ENCODE peak calls at places on chromosomes 1 and 21, in five cellular contexts. Z is neuronal stem cell, C is trophoblast cell, P is IMR-90, W is H1. Q is an unnamed sample.

GRCh38 chr1:36557041-36558000 is 74.6 kb upstream of the CSF3R start:
- DNase-seq in Z (no peak), C (no peak), P (no peak), W (no peak), Q (no peak)

GRCh38 chr1:163820190-163820589 is 498.4 kb downstream of the NUF2 start:
- DNase-seq in Z (no peak), C (no peak), P (no peak), W (no peak), Q (no peak)

GRCh38 chr21:44334637-44335030 is 4.6 kb downstream of the CFAP410 start:
- DNase-seq in Z (no peak), C (no peak), P (no peak), W (no peak), Q (no peak)

GRCh38 chr21:20459838-20460237 is 538.4 kb upstream of the NCAM2 start:
- DNase-seq in Z (no peak), C (no peak), P (no peak), W (no peak), Q (no peak)

GRCh38 chr1:81834921-81835698 is 34.4 kb downstream of the ADGRL2 start:
- DNase-seq in Z (no peak), C (no peak), P (peak; percentile 46), W (no peak), Q (no peak)

GRCh38 chr1:28002600-28002999 is 42.8 kb downstream of the XKR8 start:
- DNase-seq in Z (no peak), C (peak; percentile 45), P (no peak), W (no peak), Q (no peak)

GRCh38 chr21:44049182-44049581 is 37.1 kb downstream of the TRAPPC10 start:
- DNase-seq in Z (no peak), C (no peak), P (no peak), W (no peak), Q (no peak)

GRCh38 chr1:233269656-233270055 is 25.9 kb downstream of the PCNX2 start:
- DNase-seq in Z (no peak), C (no peak), P (peak; percentile 73), W (no peak), Q (no peak)

GRCh38 chr1:201648911-201649775 is 110.2 kb downstream of the NAV1 start:
- DNase-seq in Z (peak; percentile 29), C (no peak), P (peak; percentile 40), W (peak; percentile 75), Q (peak; percentile 69)

GRCh38 chr1:201648066-201648910 is 109.4 kb downstream of the NAV1 start:
- DNase-seq in Z (peak; percentile 39), C (no peak), P (peak; percentile 75), W (peak; percentile 71), Q (peak; percentile 68)

GRCh38 chr1:201650608-201650933 is 111.6 kb downstream of the NAV1 start:
- DNase-seq in Z (no peak), C (peak; percentile 23), P (no peak), W (no peak), Q (no peak)

GRCh38 chr1:201652180-201652579 is 113.3 kb downstream of the NAV1 start:
- DNase-seq in Z (no peak), C (no peak), P (no peak), W (no peak), Q (no peak)

DNA sequence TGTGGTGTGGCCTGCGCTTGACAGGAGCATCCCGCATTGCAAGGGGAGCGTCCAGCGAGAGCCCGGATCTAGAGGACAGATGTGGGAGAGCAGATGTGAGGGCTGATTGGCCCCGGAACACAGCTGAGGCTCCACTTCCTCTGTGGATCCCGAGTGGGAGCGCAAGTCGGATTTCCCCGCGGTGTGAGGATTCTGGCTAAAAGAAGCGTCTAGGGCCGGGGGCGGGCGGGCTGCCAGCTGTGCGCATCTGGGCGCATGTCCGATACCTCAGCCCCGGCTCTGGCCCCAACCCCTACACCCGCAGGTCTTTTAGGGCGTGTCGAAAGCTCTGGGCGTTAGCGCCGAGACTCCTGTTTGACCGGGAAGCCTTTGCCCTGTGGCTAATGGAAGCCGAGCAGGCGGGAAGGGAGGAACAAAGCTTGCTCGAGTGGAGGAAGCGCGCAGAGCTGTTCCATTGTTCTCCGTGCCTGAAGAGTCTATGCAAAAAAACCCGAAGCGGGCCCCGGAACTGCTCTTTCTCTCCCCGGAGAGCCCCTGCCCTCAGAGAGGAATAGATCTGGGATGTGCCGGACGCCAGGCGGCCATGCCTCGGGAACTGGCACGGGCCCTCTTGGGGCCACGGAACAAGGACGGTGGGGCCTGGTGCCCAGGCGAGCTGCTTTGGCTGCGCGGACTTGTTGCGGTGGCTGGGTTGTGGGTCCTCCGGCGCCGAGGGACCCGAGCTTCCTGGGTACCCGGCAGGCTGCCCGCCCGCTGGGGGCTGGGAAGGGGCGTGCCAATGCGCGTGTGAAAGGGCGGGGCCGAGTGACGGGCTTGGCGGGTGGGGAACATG is 111.1 kb downstream of the NAV1 start:
- DNase-seq in Z (peak; percentile 56), C (peak; percentile 89), P (peak; percentile 70), W (peak; percentile 90), Q (peak; percentile 81)
- H3K4me2 ChIP-seq in Z (peak overlapping the region; percentile 95), C (peak overlapping the region; percentile 88), P (peak overlapping the region; percentile 87), W (peak overlapping the region; percentile 97), Q (peak overlapping the region; percentile 32)

GRCh38 chr1:109932232-109932631 is 21.6 kb downstream of the CSF1 start:
- DNase-seq in Z (no peak), C (no peak), P (no peak), W (no peak), Q (no peak)
- H2BK120ac ChIP-seq in Z (no peak overlapping the region), C (no peak overlapping the region), P (no peak overlapping the region), W (peak overlapping the region; percentile 18), Q (no peak overlapping the region)

GRCh38 chr1:180525696-180526000 is 23.3 kb upstream of the ACBD6 start:
- DNase-seq in Z (no peak), C (peak; percentile 47), P (peak; percentile 20), W (no peak), Q (no peak)
- H3K4me2 ChIP-seq in Z (no peak overlapping the region), C (no peak overlapping the region), P (no peak overlapping the region), W (no peak overlapping the region), Q (no peak overlapping the region)

GRCh38 chr1:220527279-220528048 is 472 bp upstream of the MARK1 start:
- DNase-seq in Z (peak; percentile 18), C (peak; percentile 24), P (no peak), W (peak; percentile 58), Q (peak; percentile 55)
- H2BK120ac ChIP-seq in Z (no peak overlapping the region), C (peak overlapping the region; percentile 86), P (no peak overlapping the region), W (no peak overlapping the region), Q (no peak overlapping the region)

DNA sequence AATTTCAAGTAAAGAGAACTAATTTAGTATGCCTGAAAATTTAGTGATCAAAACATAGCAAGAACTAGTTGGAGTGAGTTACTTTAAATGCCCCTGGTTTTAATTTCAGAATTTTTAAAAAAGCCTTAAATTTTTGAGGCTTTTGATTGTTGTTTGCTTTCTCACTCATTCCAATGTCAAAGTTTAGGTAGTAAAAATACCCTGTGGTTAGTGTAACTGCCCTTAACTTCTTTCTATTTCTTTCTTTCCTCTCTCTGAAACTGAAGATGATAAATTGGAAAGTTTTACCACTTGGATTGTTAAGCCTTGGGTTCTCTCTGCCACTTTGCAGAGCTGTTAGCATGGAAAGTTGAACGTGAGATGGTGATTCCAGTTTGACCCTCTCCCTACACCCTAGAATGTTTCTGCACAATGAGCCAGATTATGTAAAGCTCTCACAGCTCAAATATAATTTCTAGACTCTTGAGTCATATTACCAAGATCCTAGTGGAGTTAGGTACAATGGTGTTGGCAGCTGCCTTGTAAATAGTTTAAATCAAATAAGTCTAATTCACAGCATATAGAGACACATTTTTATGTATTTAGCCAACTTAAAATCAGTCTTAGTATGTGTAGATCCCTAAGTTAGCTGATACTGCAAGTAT is 192.4 kb upstream of the SGIP1 start:
- DNase-seq in Z (no peak), C (no peak), P (no peak), W (no peak), Q (no peak)
- H3K4me2 ChIP-seq in Z (no peak overlapping the region), C (no peak overlapping the region), P (peak overlapping the region; percentile 55), W (no peak overlapping the region), Q (no peak overlapping the region)

DNA sequence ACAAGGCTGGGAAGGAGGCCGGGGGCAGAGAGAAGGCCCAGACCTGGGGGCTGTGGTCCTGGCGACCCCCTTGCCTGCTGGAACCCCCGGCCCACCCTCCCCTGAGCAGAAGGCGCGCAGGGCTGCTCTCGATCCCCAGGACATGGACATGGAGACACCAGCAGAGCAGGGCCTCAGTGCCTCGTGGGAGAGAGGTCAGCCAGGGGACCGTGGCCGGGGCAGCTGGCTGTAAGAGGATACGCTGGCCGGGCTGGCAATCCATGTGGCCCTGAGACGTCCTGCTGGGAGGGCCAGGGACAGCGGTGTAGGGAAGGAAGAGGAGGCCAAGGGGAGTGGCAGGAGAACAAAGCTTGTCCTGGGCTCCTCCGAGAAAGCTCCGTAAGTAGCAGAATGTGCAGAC is 132.2 kb downstream of the CASZ1 start:
- DNase-seq in Z (peak; percentile 66), C (no peak), P (no peak), W (no peak), Q (no peak)
- H2BK120ac ChIP-seq in Z (no peak overlapping the region), C (no peak overlapping the region), P (no peak overlapping the region), W (no peak overlapping the region), Q (no peak overlapping the region)

GRCh38 chr1:221716713-221717490 is 25.0 kb downstream of the DUSP10 start:
- DNase-seq in Z (no peak), C (no peak), P (no peak), W (no peak), Q (peak; percentile 30)

GRCh38 chr1:221715321-221716169 is 26.3 kb downstream of the DUSP10 start:
- DNase-seq in Z (no peak), C (no peak), P (peak; percentile 77), W (no peak), Q (peak; percentile 89)

GRCh38 chr1:221712776-221713431 is 29.0 kb downstream of the DUSP10 start:
- DNase-seq in Z (no peak), C (peak; percentile 68), P (no peak), W (no peak), Q (no peak)

GRCh38 chr1:221712198-221712684 is 29.6 kb downstream of the DUSP10 start:
- DNase-seq in Z (no peak), C (peak; percentile 79), P (peak; percentile 99), W (no peak), Q (no peak)

GRCh38 chr1:221714227-221715116 is 27.4 kb downstream of the DUSP10 start:
- DNase-seq in Z (no peak), C (no peak), P (no peak), W (no peak), Q (peak; percentile 68)
- H3K4me2 ChIP-seq in Z (no peak overlapping the region), C (no peak overlapping the region), P (peak overlapping the region; percentile 10), W (peak overlapping the region; percentile 13), Q (no peak overlapping the region)

GRCh38 chr1:41341756-41342562 is 19.3 kb upstream of the FOXO6 start:
- DNase-seq in Z (no peak), C (peak; percentile 52), P (no peak), W (no peak), Q (peak; percentile 96)
- H2BK120ac ChIP-seq in Z (no peak overlapping the region), C (peak overlapping the region; percentile 55), P (no peak overlapping the region), W (no peak overlapping the region), Q (no peak overlapping the region)

GRCh38 chr1:206895837-206896242 is 1.4 kb upstream of the IL24 start:
- DNase-seq in Z (no peak), C (peak; percentile 18), P (peak; percentile 68), W (no peak), Q (no peak)

GRCh38 chr1:206897175-206897574 is at the start of gene IL24:
- DNase-seq in Z (no peak), C (no peak), P (no peak), W (no peak), Q (no peak)

GRCh38 chr1:206893380-206893779 is 3.9 kb upstream of the IL24 start:
- DNase-seq in Z (no peak), C (no peak), P (no peak), W (no peak), Q (no peak)

GRCh38 chr1:206896261-206896660 is 982 bp upstream of the IL24 start:
- DNase-seq in Z (no peak), C (no peak), P (no peak), W (no peak), Q (no peak)

GRCh38 chr1:206895320-206895719 is 1.9 kb upstream of the IL24 start:
- DNase-seq in Z (no peak), C (peak; percentile 85), P (no peak), W (no peak), Q (peak; percentile 60)
- H3K4me2 ChIP-seq in Z (no peak overlapping the region), C (no peak overlapping the region), P (peak overlapping the region; percentile 24), W (no peak overlapping the region), Q (no peak overlapping the region)

Q was measured in mesendoderm.